ENCODE peak calls at places on chromosome 17, in five cellular contexts. Q, W, M, O and K are unnamed samples.

GRCh38 chr17:41498276-41498675 is 7.1 kb downstream of the KRT13 start:
- DNase-seq in Q (no peak), W (no peak), M (no peak), O (no peak), K (no peak)

GRCh38 chr17:63629627-63630026 is 7.4 kb downstream of the MAP3K3 start:
- DNase-seq in Q (no peak), W (no peak), M (no peak), O (peak; percentile 32), K (no peak)

GRCh38 chr17:43714338-43715149 is 44.0 kb downstream of the SOST start:
- DNase-seq in Q (no peak), W (no peak), M (no peak), O (peak; percentile 29), K (no peak)

GRCh38 chr17:48547839-48548686 is 3.2 kb upstream of the HOXB2 start:
- DNase-seq in Q (no peak), W (no peak), M (no peak), O (peak; percentile 77), K (no peak)

GRCh38 chr17:66221755-66222530 is 7.3 kb downstream of the APOH start:
- DNase-seq in Q (no peak), W (no peak), M (no peak), O (no peak), K (no peak)

GRCh38 chr17:57696050-57696449 is 49.0 kb downstream of the CCDC182 start:
- DNase-seq in Q (no peak), W (no peak), M (no peak), O (no peak), K (no peak)

GRCh38 chr17:70945386-70945785 is 776.1 kb downstream of the KCNJ2 start:
- DNase-seq in Q (no peak), W (no peak), M (no peak), O (peak; percentile 53), K (no peak)

GRCh38 chr17:40304464-40304863 is 4.5 kb upstream of the RARA start:
- DNase-seq in Q (no peak), W (no peak), M (no peak), O (peak; percentile 76), K (no peak)

GRCh38 chr17:80969674-80970043 is 22.0 kb upstream of the CHMP6 start:
- DNase-seq in Q (no peak), W (no peak), M (no peak), O (no peak), K (no peak)

GRCh38 chr17:37650419-37651003 is 7.3 kb upstream of the DDX52 start:
- DNase-seq in Q (peak; percentile 37), W (no peak), M (peak; percentile 76), O (peak; percentile 69), K (no peak)

GRCh38 chr17:231191-231965 is 49.9 kb upstream of the DOC2B start:
- DNase-seq in Q (no peak), W (no peak), M (no peak), O (no peak), K (no peak)

GRCh38 chr17:4032245-4032644 is 68.0 kb upstream of the ATP2A3 start:
- DNase-seq in Q (no peak), W (no peak), M (no peak), O (no peak), K (no peak)

GRCh38 chr17:72372185-72372584 is 251.4 kb downstream of the SOX9 start:
- DNase-seq in Q (no peak), W (no peak), M (no peak), O (no peak), K (no peak)

GRCh38 chr17:40350410-40351184 is 13.9 kb downstream of the GJD3 start:
- DNase-seq in Q (no peak), W (no peak), M (no peak), O (peak; percentile 69), K (peak; percentile 81)

GRCh38 chr17:75289832-75290337 is 652 bp upstream of the SLC25A19 start:
- DNase-seq in Q (no peak), W (peak; percentile 20), M (peak; percentile 70), O (peak; percentile 70), K (no peak)

GRCh38 chr17:41917192-41917591 is 1.6 kb downstream of the ACLY start:
- DNase-seq in Q (no peak), W (no peak), M (peak; percentile 60), O (peak; percentile 64), K (no peak)

GRCh38 chr17:76404976-76405563 is 20.7 kb downstream of the SPHK1 start:
- DNase-seq in Q (no peak), W (no peak), M (no peak), O (no peak), K (no peak)

GRCh38 chr17:78622491-78623265 is 45.5 kb upstream of the DNAH17 start:
- DNase-seq in Q (no peak), W (no peak), M (no peak), O (no peak), K (no peak)

GRCh38 chr17:17398928-17399926 is 77.6 kb upstream of the MED9 start:
- DNase-seq in Q (no peak), W (no peak), M (no peak), O (no peak), K (no peak)

GRCh38 chr17:68290955-68291835 is at the start of the genes ARSG and SLC16A6:
- DNase-seq in Q (no peak), W (no peak), M (peak; percentile 65), O (peak; percentile 23), K (peak; percentile 73)

GRCh38 chr17:76697702-76698465 is 12.9 kb downstream of the MXRA7 start:
- DNase-seq in Q (no peak), W (no peak), M (no peak), O (peak; percentile 63), K (peak; percentile 70)

GRCh38 chr17:82434216-82434565 is 15.8 kb upstream of the OGFOD3 start:
- DNase-seq in Q (no peak), W (no peak), M (no peak), O (no peak), K (no peak)